ENCODE peak calls at places on chromosome 22, in five cellular contexts. One of them, this sample, is unnamed.

GRCh38 chr22:45608763-45609180 is 62.9 kb upstream of the ATXN10 start:
- DNase-seq in CD4-positive, alpha-beta memory T cell: no peak
- DNase-seq in caudate nucleus: no peak
- DNase-seq in mesothelial cell of epicardium: no peak
- DNase-seq in T-helper 22 cell: no peak
- DNase-seq in this sample: no peak

GRCh38 chr22:37749831-37750595 is 53.2 kb downstream of the TRIOBP start:
- DNase-seq in mesothelial cell of epicardium: no peak
- DNase-seq in CD4-positive, alpha-beta memory T cell: no peak
- DNase-seq in caudate nucleus: no peak
- DNase-seq in T-helper 22 cell: no peak
- DNase-seq in this sample: no peak

GRCh38 chr22:20761536-20761935 is 12.4 kb upstream of the SERPIND1 start:
- DNase-seq in CD4-positive, alpha-beta memory T cell: no peak
- DNase-seq in T-helper 22 cell: no peak
- DNase-seq in mesothelial cell of epicardium: no peak
- DNase-seq in caudate nucleus: no peak
- DNase-seq in this sample: no peak

GRCh38 chr22:35230839-35231584 is 26.3 kb upstream of the HMGXB4 start:
- DNase-seq in CD4-positive, alpha-beta memory T cell: no peak
- DNase-seq in caudate nucleus: no peak
- DNase-seq in T-helper 22 cell: no peak
- DNase-seq in mesothelial cell of epicardium: no peak
- DNase-seq in this sample: peak; percentile 76

GRCh38 chr22:40238425-40239344 is 61.0 kb downstream of the TNRC6B start:
- DNase-seq in T-helper 22 cell: peak; percentile 56
- DNase-seq in mesothelial cell of epicardium: no peak
- DNase-seq in caudate nucleus: no peak
- DNase-seq in CD4-positive, alpha-beta memory T cell: peak; percentile 42
- DNase-seq in this sample: no peak

GRCh38 chr22:42697542-42698013 is 23.1 kb downstream of the A4GALT start:
- DNase-seq in T-helper 22 cell: no peak
- DNase-seq in CD4-positive, alpha-beta memory T cell: no peak
- DNase-seq in caudate nucleus: no peak
- DNase-seq in mesothelial cell of epicardium: no peak
- DNase-seq in this sample: no peak

GRCh38 chr22:40721266-40721665 is 42.0 kb downstream of the MCHR1 start:
- DNase-seq in caudate nucleus: no peak
- DNase-seq in CD4-positive, alpha-beta memory T cell: no peak
- DNase-seq in mesothelial cell of epicardium: no peak
- DNase-seq in T-helper 22 cell: no peak
- DNase-seq in this sample: peak; percentile 66

GRCh38 chr22:38350444-38351359 is 33.5 kb upstream of the CSNK1E start:
- DNase-seq in T-helper 22 cell: no peak
- DNase-seq in caudate nucleus: no peak
- DNase-seq in CD4-positive, alpha-beta memory T cell: no peak
- DNase-seq in mesothelial cell of epicardium: no peak
- DNase-seq in this sample: peak; percentile 58

GRCh38 chr22:25399649-25400151 is 164.8 kb upstream of the GRK3 start:
- DNase-seq in caudate nucleus: no peak
- DNase-seq in mesothelial cell of epicardium: no peak
- DNase-seq in T-helper 22 cell: no peak
- DNase-seq in CD4-positive, alpha-beta memory T cell: no peak
- DNase-seq in this sample: no peak

GRCh38 chr22:19882446-19883381 is 28.0 kb upstream of the GNB1L start:
- DNase-seq in caudate nucleus: no peak
- DNase-seq in CD4-positive, alpha-beta memory T cell: no peak
- DNase-seq in mesothelial cell of epicardium: peak; percentile 10
- DNase-seq in T-helper 22 cell: no peak
- DNase-seq in this sample: no peak

GRCh38 chr22:49582671-49583070 is 245.0 kb downstream of the BRD1 start:
- DNase-seq in T-helper 22 cell: no peak
- DNase-seq in mesothelial cell of epicardium: no peak
- DNase-seq in caudate nucleus: no peak
- DNase-seq in CD4-positive, alpha-beta memory T cell: no peak
- DNase-seq in this sample: no peak

GRCh38 chr22:37193629-37194191 is 5.7 kb upstream of the C1QTNF6 start:
- DNase-seq in CD4-positive, alpha-beta memory T cell: peak; percentile 63
- DNase-seq in T-helper 22 cell: no peak
- DNase-seq in mesothelial cell of epicardium: no peak
- DNase-seq in caudate nucleus: no peak
- DNase-seq in this sample: no peak

GRCh38 chr22:49962012-49962750 is 1.6 kb downstream of the PIM3 start:
- DNase-seq in CD4-positive, alpha-beta memory T cell: peak; percentile 96
- DNase-seq in T-helper 22 cell: peak; percentile 91
- DNase-seq in mesothelial cell of epicardium: peak; percentile 73
- DNase-seq in caudate nucleus: peak; percentile 45
- DNase-seq in this sample: peak; percentile 80

GRCh38 chr22:33188316-33188715 is 130.1 kb upstream of the SYN3 start:
- DNase-seq in T-helper 22 cell: no peak
- DNase-seq in caudate nucleus: no peak
- DNase-seq in mesothelial cell of epicardium: no peak
- DNase-seq in CD4-positive, alpha-beta memory T cell: no peak
- DNase-seq in this sample: no peak

GRCh38 chr22:26215766-26216165 is 46.5 kb downstream of the SEZ6L start:
- DNase-seq in mesothelial cell of epicardium: no peak
- DNase-seq in CD4-positive, alpha-beta memory T cell: no peak
- DNase-seq in T-helper 22 cell: no peak
- DNase-seq in caudate nucleus: no peak
- DNase-seq in this sample: peak; percentile 57

GRCh38 chr22:25363474-25363873 is 144.0 kb downstream of the CRYBB2 start:
- DNase-seq in caudate nucleus: no peak
- DNase-seq in CD4-positive, alpha-beta memory T cell: no peak
- DNase-seq in T-helper 22 cell: no peak
- DNase-seq in mesothelial cell of epicardium: no peak
- DNase-seq in this sample: no peak

GRCh38 chr22:26462971-26463661 is 20.5 kb downstream of the HPS4 start:
- DNase-seq in mesothelial cell of epicardium: no peak
- DNase-seq in CD4-positive, alpha-beta memory T cell: no peak
- DNase-seq in caudate nucleus: no peak
- DNase-seq in T-helper 22 cell: no peak
- DNase-seq in this sample: no peak

GRCh38 chr22:19419464-19420178 is 11.9 kb downstream of the HIRA start:
- DNase-seq in mesothelial cell of epicardium: no peak
- DNase-seq in T-helper 22 cell: no peak
- DNase-seq in caudate nucleus: no peak
- DNase-seq in CD4-positive, alpha-beta memory T cell: peak; percentile 74
- DNase-seq in this sample: peak; percentile 13

GRCh38 chr22:43956805-43957463 is 1.7 kb downstream of the SAMM50 start:
- DNase-seq in mesothelial cell of epicardium: no peak
- DNase-seq in caudate nucleus: no peak
- DNase-seq in T-helper 22 cell: no peak
- DNase-seq in CD4-positive, alpha-beta memory T cell: no peak
- DNase-seq in this sample: no peak

GRCh38 chr22:17795143-17795542 is 20.9 kb upstream of the BID start:
- DNase-seq in mesothelial cell of epicardium: no peak
- DNase-seq in caudate nucleus: no peak
- DNase-seq in CD4-positive, alpha-beta memory T cell: no peak
- DNase-seq in T-helper 22 cell: no peak
- DNase-seq in this sample: no peak

GRCh38 chr22:43326342-43326825 is 16.8 kb downstream of the SCUBE1 start:
- DNase-seq in caudate nucleus: no peak
- DNase-seq in T-helper 22 cell: no peak
- DNase-seq in mesothelial cell of epicardium: no peak
- DNase-seq in CD4-positive, alpha-beta memory T cell: no peak
- DNase-seq in this sample: peak; percentile 92

GRCh38 chr22:44561139-44561840 is 63.3 kb upstream of the RTL6 start:
- DNase-seq in T-helper 22 cell: no peak
- DNase-seq in mesothelial cell of epicardium: no peak
- DNase-seq in CD4-positive, alpha-beta memory T cell: no peak
- DNase-seq in caudate nucleus: no peak
- DNase-seq in this sample: no peak

GRCh38 chr22:45112136-45112879 is 51.4 kb upstream of the NUP50 start:
- DNase-seq in T-helper 22 cell: no peak
- DNase-seq in caudate nucleus: no peak
- DNase-seq in CD4-positive, alpha-beta memory T cell: no peak
- DNase-seq in mesothelial cell of epicardium: no peak
- DNase-seq in this sample: no peak

GRCh38 chr22:23569291-23569690 is 10.8 kb downstream of the IGLL1 start:
- DNase-seq in caudate nucleus: no peak
- DNase-seq in T-helper 22 cell: no peak
- DNase-seq in CD4-positive, alpha-beta memory T cell: no peak
- DNase-seq in mesothelial cell of epicardium: no peak
- DNase-seq in this sample: no peak

GRCh38 chr22:44098966-44099530 is 74.9 kb downstream of the PARVB start:
- DNase-seq in mesothelial cell of epicardium: no peak
- DNase-seq in CD4-positive, alpha-beta memory T cell: no peak
- DNase-seq in T-helper 22 cell: no peak
- DNase-seq in caudate nucleus: no peak
- DNase-seq in this sample: no peak

GRCh38 chr22:26612652-26613051 is 5.2 kb downstream of the CRYBB1 start:
- DNase-seq in mesothelial cell of epicardium: no peak
- DNase-seq in CD4-positive, alpha-beta memory T cell: no peak
- DNase-seq in caudate nucleus: no peak
- DNase-seq in T-helper 22 cell: no peak
- DNase-seq in this sample: no peak

GRCh38 chr22:35484651-35485372 is 55.8 kb upstream of the RASD2 start:
- DNase-seq in mesothelial cell of epicardium: no peak
- DNase-seq in CD4-positive, alpha-beta memory T cell: no peak
- DNase-seq in caudate nucleus: no peak
- DNase-seq in T-helper 22 cell: no peak
- DNase-seq in this sample: no peak

GRCh38 chr22:48047722-48048500 is 1285.5 kb downstream of the TBC1D22A start:
- DNase-seq in caudate nucleus: no peak
- DNase-seq in T-helper 22 cell: no peak
- DNase-seq in mesothelial cell of epicardium: no peak
- DNase-seq in CD4-positive, alpha-beta memory T cell: no peak
- DNase-seq in this sample: no peak

GRCh38 chr22:30234786-30235470 is 11.6 kb downstream of the LIF start:
- DNase-seq in T-helper 22 cell: no peak
- DNase-seq in mesothelial cell of epicardium: no peak
- DNase-seq in caudate nucleus: no peak
- DNase-seq in CD4-positive, alpha-beta memory T cell: no peak
- DNase-seq in this sample: peak; percentile 96

GRCh38 chr22:24161909-24162308 is 19.4 kb upstream of the SUSD2 start:
- DNase-seq in mesothelial cell of epicardium: no peak
- DNase-seq in caudate nucleus: no peak
- DNase-seq in CD4-positive, alpha-beta memory T cell: no peak
- DNase-seq in T-helper 22 cell: no peak
- DNase-seq in this sample: no peak

GRCh38 chr22:27880778-27881394 is 38.2 kb downstream of the PITPNB start:
- DNase-seq in caudate nucleus: no peak
- DNase-seq in mesothelial cell of epicardium: no peak
- DNase-seq in CD4-positive, alpha-beta memory T cell: no peak
- DNase-seq in T-helper 22 cell: no peak
- DNase-seq in this sample: peak; percentile 71